ENCODE peak calls at places on chromosomes 7 and 10, in five cellular contexts. C is adrenal gland, S is cardiac fibroblast, F is RWPE1, J is lower leg skin. G is an unnamed sample.
A peak's percentile ranks its signal among the peaks of the same experiment; 100 is the strongest.

GRCh38 chr10:3873728-3874461 is 88.9 kb upstream of the KLF6 start:
- DNase-seq in F (no peak), S (peak; percentile 85), J (no peak), C (no peak), G (peak; percentile 73)

GRCh38 chr10:44010873-44011602 is 362.4 kb upstream of the ZNF32 start:
- DNase-seq in C (no peak), S (no peak), J (no peak), F (peak; percentile 4), G (peak; percentile 72)

GRCh38 chr10:132111121-132111731 is 45.5 kb downstream of the JAKMIP3 start:
- DNase-seq in F (no peak), C (peak; percentile 8), J (peak; percentile 74), S (no peak), G (no peak)

GRCh38 chr10:29731760-29732159 is 97.0 kb upstream of the SVIL start:
- DNase-seq in F (no peak), S (peak; percentile 38), J (no peak), C (no peak), G (no peak)

GRCh38 chr10:98023024-98023423 is 7.4 kb downstream of the CRTAC1 start:
- DNase-seq in S (no peak), J (peak; percentile 68), F (no peak), C (no peak), G (no peak)

GRCh38 chr10:69449841-69450240 is 1.4 kb upstream of the TSPAN15 start:
- DNase-seq in S (peak; percentile 58), F (no peak), J (no peak), C (peak; percentile 53), G (peak; percentile 51)

GRCh38 chr7:4282434-4283223 is 399.5 kb upstream of the FOXK1 start:
- DNase-seq in S (no peak), F (peak; percentile 94), J (peak; percentile 73), C (no peak), G (no peak)

GRCh38 chr7:96479015-96479645 is 157.2 kb upstream of the SLC25A13 start:
- DNase-seq in S (no peak), J (no peak), F (no peak), C (no peak), G (no peak)

GRCh38 chr7:33186187-33186586 is 56.8 kb downstream of the BBS9 start:
- DNase-seq in J (no peak), C (no peak), F (no peak), S (peak; percentile 51), G (no peak)

GRCh38 chr10:3805791-3806381 is 20.9 kb upstream of the KLF6 start:
- DNase-seq in F (no peak), J (no peak), C (no peak), S (peak; percentile 89), G (no peak)

GRCh38 chr7:17185690-17186070 is 112.8 kb upstream of the AHR start:
- DNase-seq in J (no peak), C (peak; percentile 38), F (no peak), S (peak; percentile 71), G (peak; percentile 33)

GRCh38 chr7:74371381-74372059 is 82.2 kb upstream of the GTF2IRD1 start:
- DNase-seq in J (no peak), S (peak; percentile 33), C (peak; percentile 29), F (peak; percentile 32), G (no peak)

GRCh38 chr7:42232275-42232674 is 4.7 kb downstream of the GLI3 start:
- DNase-seq in S (peak; percentile 61), F (peak; percentile 67), C (no peak), J (peak; percentile 89), G (no peak)

GRCh38 chr7:157774495-157774894 is 437.7 kb downstream of the DNAJB6 start:
- DNase-seq in F (no peak), S (no peak), J (no peak), C (no peak), G (no peak)

GRCh38 chr7:120860151-120860550 is 2.2 kb upstream of the TSPAN12 start:
- DNase-seq in C (no peak), F (no peak), S (no peak), J (no peak), G (no peak)

GRCh38 chr10:77919713-77920108 is 6.8 kb downstream of the DLG5 start:
- DNase-seq in F (peak; percentile 88), S (no peak), J (no peak), C (no peak), G (no peak)

GRCh38 chr10:97889461-97890265 is 40.0 kb downstream of the GOLGA7B start:
- DNase-seq in J (no peak), S (peak; percentile 36), C (no peak), F (peak; percentile 93), G (no peak)

GRCh38 chr10:75408911-75409885 is 7.6 kb upstream of the ZNF503 start:
- DNase-seq in F (peak; percentile 87), J (peak; percentile 94), S (peak; percentile 56), C (peak; percentile 85), G (peak; percentile 83)

GRCh38 chr10:35912615-35913170 is 270.6 kb upstream of the FZD8 start:
- DNase-seq in F (peak; percentile 22), C (no peak), S (peak; percentile 50), J (no peak), G (no peak)

GRCh38 chr7:105920766-105921165 is 42.3 kb upstream of the CDHR3 start:
- DNase-seq in F (no peak), C (no peak), S (no peak), J (no peak), G (no peak)

GRCh38 chr10:68655620-68656126 is 65.4 kb upstream of the CCAR1 start:
- DNase-seq in C (no peak), S (no peak), J (no peak), F (no peak), G (no peak)

GRCh38 chr7:92528958-92529264 is 316 bp downstream of the RBM48 start:
- DNase-seq in F (no peak), J (no peak), S (no peak), C (no peak), G (no peak)

GRCh38 chr10:52900564-52900963 is 128.0 kb upstream of the MBL2 start:
- DNase-seq in C (no peak), S (no peak), J (no peak), F (no peak), G (no peak)

GRCh38 chr7:158706273-158706704 is 1.7 kb upstream of the NCAPG2 start:
- DNase-seq in C (no peak), J (no peak), F (no peak), S (peak; percentile 56), G (no peak)

GRCh38 chr7:36082910-36083309 is 70.1 kb upstream of the EEPD1 start:
- DNase-seq in F (no peak), C (no peak), S (no peak), J (peak; percentile 71), G (no peak)
- TF ChIP-seq CTCF in F (no peak), C (no peak), S (no peak), J (no peak), G (no peak)

GRCh38 chr7:142420554-142421362 is 162.9 kb upstream of the PRSS58 start:
- DNase-seq in S (peak; percentile 13), F (no peak), C (no peak), J (no peak), G (no peak)

GRCh38 chr7:142413280-142414000 is 155.6 kb upstream of the PRSS58 start:
- DNase-seq in J (no peak), C (no peak), S (no peak), F (no peak), G (no peak)

GRCh38 chr7:142414135-142414534 is 156.3 kb upstream of the PRSS58 start:
- DNase-seq in F (no peak), J (no peak), S (no peak), C (no peak), G (no peak)

GRCh38 chr7:142414915-142415314 is 157.1 kb upstream of the PRSS58 start:
- DNase-seq in S (no peak), F (no peak), C (no peak), J (no peak), G (no peak)

DNA sequence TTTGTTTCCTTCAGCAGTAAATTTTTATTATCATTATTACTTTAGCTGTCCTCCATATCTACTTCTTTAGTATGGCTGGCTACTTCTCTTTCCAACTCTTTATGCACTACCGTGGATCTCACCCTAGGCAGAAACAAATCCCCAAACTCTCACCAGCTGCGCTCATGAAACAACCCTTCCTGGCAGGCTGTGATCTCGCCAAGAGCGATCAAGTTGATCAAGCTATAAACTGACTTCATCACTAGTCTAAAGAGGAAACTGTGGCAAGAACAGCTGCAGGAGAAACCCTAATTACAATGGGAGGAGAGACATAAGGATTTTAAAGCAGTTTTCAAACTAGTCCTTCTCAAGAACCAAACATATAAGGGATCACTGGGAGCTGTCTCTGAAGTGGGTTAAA is 160.5 kb upstream of the PRSS58 start:
- DNase-seq in F (no peak), C (no peak), S (no peak), J (no peak), G (no peak)
- TF ChIP-seq CTCF in F (no peak), C (no peak), S (no peak), J (no peak), G (no peak)

GRCh38 chr10:112367516-112367915 is 6.4 kb upstream of the ACSL5 start:
- DNase-seq in C (no peak), J (no peak), F (no peak), S (no peak), G (no peak)
- TF ChIP-seq CTCF in C (no peak), J (no peak), F (no peak), S (no peak), G (no peak)

GRCh38 chr7:117873056-117873932 is at the start of gene CTTNBP2:
- DNase-seq in J (peak; percentile 88), F (peak; percentile 15), S (peak; percentile 50), C (peak; percentile 36), G (peak; percentile 25)

GRCh38 chr7:117871401-117871777 is 1.9 kb downstream of the CTTNBP2 start:
- DNase-seq in F (no peak), J (no peak), C (no peak), S (no peak), G (no peak)

GRCh38 chr7:117873933-117874530 is 791 bp upstream of the CTTNBP2 start:
- DNase-seq in F (no peak), S (no peak), C (no peak), J (no peak), G (no peak)

GRCh38 chr7:117871778-117872538 is 1.3 kb downstream of the CTTNBP2 start:
- DNase-seq in S (no peak), J (peak; percentile 85), F (no peak), C (no peak), G (peak; percentile 12)

DNA sequence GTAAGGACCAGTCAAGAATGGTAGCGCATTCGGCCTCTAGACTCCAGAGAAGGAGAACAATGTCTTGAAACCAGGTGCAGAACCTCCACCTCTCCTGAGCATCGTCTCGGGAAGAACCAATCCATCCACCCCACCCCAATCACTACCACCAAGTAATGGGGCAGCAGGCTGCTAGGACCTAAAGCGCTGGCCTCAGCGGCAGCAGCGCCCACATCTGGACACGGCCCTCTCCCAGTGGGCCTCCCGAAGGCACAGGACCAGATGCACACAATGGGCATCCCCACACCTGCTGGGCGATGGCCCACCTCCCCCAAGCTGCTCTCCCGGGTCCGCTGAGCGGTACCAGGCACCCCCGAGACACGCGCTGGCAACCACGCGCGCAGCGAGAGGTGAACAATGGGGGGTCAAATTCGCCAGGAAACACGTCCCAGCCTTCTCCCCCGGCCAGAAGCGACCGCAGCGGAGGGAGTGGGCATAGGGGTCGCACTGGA is 631 bp downstream of the CTTNBP2 start:
- DNase-seq in F (no peak), J (peak; percentile 86), S (no peak), C (no peak), G (peak; percentile 16)
- TF ChIP-seq CTCF in F (no peak), J (no peak), S (no peak), C (no peak), G (no peak)

DNA sequence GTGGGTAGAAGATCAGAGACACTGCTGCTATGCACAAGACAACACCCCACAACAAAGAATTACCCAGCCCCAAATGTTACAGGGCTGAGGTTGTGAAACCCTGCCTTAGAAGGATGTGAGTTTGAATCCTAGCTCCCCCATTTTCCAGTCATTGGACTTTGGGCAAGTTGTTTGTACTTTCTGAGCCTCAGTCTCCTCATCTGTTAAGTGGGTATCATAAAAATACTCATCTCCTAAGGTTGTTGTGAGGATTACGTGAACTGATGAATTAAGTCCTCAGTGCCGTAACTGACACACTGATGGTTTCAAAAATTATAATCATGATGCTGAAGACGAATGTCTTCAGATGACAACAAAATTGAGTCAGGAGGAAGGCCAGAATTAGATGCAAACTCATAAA is 30.3 kb downstream of the RHOBTB1 start:
- DNase-seq in J (no peak), C (no peak), S (no peak), F (no peak), G (no peak)
- TF ChIP-seq CTCF in J (no peak), C (no peak), S (no peak), F (no peak), G (no peak)